ENCODE peak calls at places on chromosomes 16 and 17, in six cellular contexts. E, R, U, J, A and T are unnamed samples.
A peak's percentile ranks its signal among the peaks of the same experiment; 100 is the strongest.

GRCh38 chr17:80846932-80847331 is 144.7 kb upstream of the CHMP6 start:
- DNase-seq in R (no peak), A (no peak), E (no peak), J (no peak), U (no peak), T (no peak)

GRCh38 chr17:57295526-57296023 is 39.3 kb downstream of the MSI2 start:
- DNase-seq in R (peak; percentile 43), A (peak; percentile 34), U (peak; percentile 10), E (no peak), J (no peak), T (no peak)

GRCh38 chr17:61414936-61415251 is 15.3 kb downstream of the TBX2 start:
- DNase-seq in U (no peak), A (no peak), J (peak; percentile 20), R (no peak), E (no peak), T (no peak)

GRCh38 chr16:58732545-58733247 is 1.4 kb downstream of the GOT2 start:
- DNase-seq in U (peak; percentile 31), J (no peak), E (no peak), A (no peak), R (peak; percentile 51), T (peak; percentile 62)

GRCh38 chr17:42311240-42312034 is 23.1 kb downstream of the STAT5A start:
- DNase-seq in A (no peak), U (peak; percentile 98), R (peak; percentile 96), E (peak; percentile 50), J (peak; percentile 72), T (peak; percentile 93)

GRCh38 chr17:4142107-4142900 is 526 bp downstream of the ZZEF1 start:
- DNase-seq in A (no peak), E (no peak), R (peak; percentile 51), U (peak; percentile 44), J (no peak), T (no peak)

GRCh38 chr16:87216148-87216823 is 100.9 kb downstream of the C16orf95 start:
- DNase-seq in U (no peak), E (no peak), R (no peak), J (no peak), A (no peak), T (no peak)

GRCh38 chr17:49962599-49963276 is 6.3 kb upstream of the DLX4 start:
- DNase-seq in A (no peak), E (no peak), J (no peak), U (no peak), R (no peak), T (no peak)

GRCh38 chr17:21034350-21035235 is 8.2 kb downstream of the USP22 start:
- DNase-seq in U (peak; percentile 51), R (peak; percentile 63), E (no peak), J (no peak), A (no peak), T (peak; percentile 47)

GRCh38 chr16:55539049-55539448 is 27.4 kb upstream of the CAPNS2 start:
- DNase-seq in R (peak; percentile 35), A (no peak), U (peak; percentile 68), J (no peak), E (no peak), T (no peak)

GRCh38 chr16:10647721-10648296 is 46.9 kb downstream of the TEKT5 start:
- DNase-seq in U (no peak), A (no peak), E (no peak), R (no peak), J (no peak), T (no peak)

GRCh38 chr16:2090819-2091721 is 43.3 kb downstream of the TSC2 start:
- DNase-seq in A (no peak), R (peak; percentile 73), E (no peak), U (peak; percentile 55), J (peak; percentile 91), T (no peak)

GRCh38 chr17:68706351-68706750 is 105.2 kb upstream of the FAM20A start:
- DNase-seq in U (peak; percentile 41), J (no peak), E (no peak), A (no peak), R (no peak), T (peak; percentile 46)

GRCh38 chr17:81947189-81947588 is at the start of gene MYADML2:
- DNase-seq in R (no peak), E (no peak), U (no peak), A (no peak), J (no peak), T (no peak)

GRCh38 chr17:48290378-48290777 is 139.6 kb downstream of the SKAP1 start:
- DNase-seq in A (no peak), R (no peak), J (no peak), E (no peak), U (no peak), T (no peak)

GRCh38 chr17:13601317-13601775 is 383 bp downstream of the HS3ST3A1 start:
- DNase-seq in R (no peak), E (no peak), A (no peak), J (no peak), U (no peak), T (no peak)

GRCh38 chr16:15672514-15673167 is 22.6 kb downstream of the NDE1 start:
- DNase-seq in U (peak; percentile 98), A (peak; percentile 97), J (no peak), R (peak; percentile 98), E (peak; percentile 90), T (peak; percentile 97)

GRCh38 chr16:28901862-28902261 is 23.2 kb downstream of the RABEP2 start:
- DNase-seq in E (no peak), R (no peak), U (no peak), A (no peak), J (no peak), T (no peak)

GRCh38 chr17:72359274-72359673 is 238.5 kb downstream of the SOX9 start:
- DNase-seq in U (no peak), A (no peak), J (no peak), E (no peak), R (no peak), T (no peak)

GRCh38 chr17:45238155-45238774 is 16.6 kb downstream of the FMNL1 start:
- DNase-seq in R (no peak), J (no peak), A (no peak), U (no peak), E (no peak), T (no peak)

GRCh38 chr17:45235071-45236001 is 13.7 kb downstream of the FMNL1 start:
- DNase-seq in A (no peak), E (peak; percentile 9), R (peak; percentile 88), J (peak; percentile 93), U (peak; percentile 87), T (peak; percentile 83)

GRCh38 chr17:45237686-45238085 is 16.0 kb downstream of the FMNL1 start:
- DNase-seq in U (no peak), A (no peak), R (no peak), E (no peak), J (no peak), T (no peak)

GRCh38 chr17:45234641-45235040 is 13.0 kb downstream of the FMNL1 start:
- DNase-seq in U (no peak), J (peak; percentile 89), E (no peak), R (no peak), A (no peak), T (no peak)

GRCh38 chr17:45236002-45236606 is 14.4 kb downstream of the FMNL1 start:
- DNase-seq in J (peak; percentile 52), E (no peak), A (no peak), U (no peak), R (no peak), T (no peak)
- TF ChIP-seq CTCF in J (no peak), E (no peak), A (no peak), U (peak; percentile 32), R (no peak), T (no peak)

DNA sequence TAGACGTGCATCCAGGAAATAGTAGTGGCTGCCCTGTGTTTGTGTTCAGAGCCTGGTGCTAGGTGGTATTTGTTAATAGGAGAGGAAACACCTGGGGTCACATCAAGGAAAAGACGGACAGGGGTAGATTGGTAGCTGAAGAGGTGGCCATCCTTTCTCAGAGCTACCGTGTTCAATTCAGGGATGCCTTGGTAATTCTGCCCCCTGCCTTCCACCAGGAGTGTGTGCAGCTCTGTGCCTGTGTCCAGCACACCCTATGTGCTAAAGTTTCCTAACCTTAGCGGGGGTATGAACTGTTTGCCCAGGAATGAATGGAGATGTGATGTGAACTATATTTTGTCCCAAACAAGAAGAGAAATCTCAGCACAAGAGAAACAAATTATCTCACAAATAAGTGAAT is 174.1 kb upstream of the MPHOSPH6 start:
- DNase-seq in A (no peak), R (peak; percentile 4), J (peak; percentile 43), E (no peak), U (peak; percentile 3), T (no peak)
- TF ChIP-seq CTCF in A (no peak), R (peak; percentile 47), J (peak; percentile 70), E (no peak), U (peak; percentile 25), T (no peak)

GRCh38 chr16:75697571-75697970 is 3.7 kb downstream of the DUXB start:
- DNase-seq in R (no peak), U (no peak), J (no peak), E (no peak), A (no peak), T (no peak)

GRCh38 chr16:75701361-75701760 is at the start of gene DUXB:
- DNase-seq in R (no peak), J (no peak), E (no peak), U (no peak), A (no peak), T (no peak)

GRCh38 chr16:75695708-75696107 is 5.6 kb downstream of the DUXB start:
- DNase-seq in R (no peak), U (no peak), A (no peak), J (no peak), E (no peak), T (peak; percentile 7)
- TF ChIP-seq CTCF in R (no peak), U (peak; percentile 7), A (peak; percentile 15), J (peak; percentile 59), E (no peak), T (peak; percentile 17)

GRCh38 chr17:51853857-51854256 is 304.7 kb downstream of the CA10 start:
- DNase-seq in R (no peak), A (no peak), J (no peak), U (no peak), E (no peak), T (no peak)

GRCh38 chr17:51846561-51846960 is 312.0 kb downstream of the CA10 start:
- DNase-seq in U (no peak), A (no peak), E (no peak), R (no peak), J (no peak), T (no peak)

GRCh38 chr17:51848451-51848850 is 310.1 kb downstream of the CA10 start:
- DNase-seq in R (no peak), J (no peak), U (no peak), E (no peak), A (no peak), T (no peak)

GRCh38 chr17:51852603-51853002 is 305.9 kb downstream of the CA10 start:
- DNase-seq in A (no peak), E (no peak), J (no peak), U (no peak), R (no peak), T (no peak)

GRCh38 chr17:51850206-51850605 is 308.3 kb downstream of the CA10 start:
- DNase-seq in J (no peak), R (no peak), U (no peak), A (no peak), E (no peak), T (no peak)
- TF ChIP-seq CTCF in J (peak; percentile 61), R (no peak), U (no peak), A (no peak), E (no peak), T (no peak)

GRCh38 chr17:8887834-8888703 is 20.6 kb upstream of the PIK3R6 start:
- DNase-seq in A (no peak), R (peak; percentile 22), E (no peak), U (peak; percentile 60), J (peak; percentile 97), T (no peak)
- TF ChIP-seq CTCF in A (peak; percentile 62), R (peak; percentile 46), E (peak; percentile 46), U (peak; percentile 58), J (peak; percentile 64), T (no peak)